ENCODE peak calls at places on chromosomes 4 and X, in four cellular contexts. H is stimulated activated CD4-positive, alpha-beta T cell treated with anti-CD3 and anti-CD28 coated beads, TNF-alpha, amount 100 ng/mL, for 48 hours; F is Panc1; E is MM.1S. V is an unnamed sample.

GRCh38 chrX:121010218-121010617 is 24.7 kb upstream of the CT47A1 start:
- DNase-seq in E (no peak), H (no peak), F (no peak), V (no peak)

GRCh38 chr4:6502747-6503465 is 30.5 kb upstream of the PPP2R2C start:
- DNase-seq in H (no peak), E (no peak), F (no peak), V (no peak)

GRCh38 chr4:108060164-108060563 is 70.5 kb downstream of the HADH start:
- DNase-seq in F (peak; percentile 45), H (no peak), E (no peak), V (no peak)

GRCh38 chr4:86818211-86818610 is 31.0 kb downstream of the SLC10A6 start:
- DNase-seq in F (no peak), H (no peak), E (no peak), V (no peak)

GRCh38 chrX:71128166-71128833 is 9.9 kb downstream of the MED12 start:
- DNase-seq in F (no peak), H (no peak), E (no peak), V (no peak)

GRCh38 chr4:15779336-15779735 is 1.2 kb downstream of the CD38 start:
- DNase-seq in H (no peak), E (no peak), F (no peak), V (no peak)

GRCh38 chrX:87236836-87237235 is 280.8 kb upstream of the KLHL4 start:
- DNase-seq in F (no peak), E (no peak), H (no peak), V (no peak)

GRCh38 chr4:106603471-106603870 is 234.9 kb upstream of the GIMD1 start:
- DNase-seq in H (no peak), F (no peak), E (no peak), V (no peak)

GRCh38 chrX:119266364-119266995 is 30.4 kb downstream of the PGRMC1 start:
- DNase-seq in H (no peak), E (peak; percentile 19), F (peak; percentile 18), V (peak; percentile 19)

GRCh38 chrX:118717703-118718391 is 9.6 kb upstream of the IL13RA1 start:
- DNase-seq in H (no peak), F (no peak), E (no peak), V (no peak)

GRCh38 chrX:107659768-107660167 is 31.5 kb downstream of the PRPS1 start:
- DNase-seq in H (no peak), F (no peak), E (peak; percentile 48), V (peak; percentile 24)

GRCh38 chrX:74133156-74133796 is 170.7 kb upstream of the ZCCHC13 start:
- DNase-seq in F (peak; percentile 27), E (peak; percentile 74), H (peak; percentile 19), V (peak; percentile 42)

GRCh38 chr4:78922207-78922606 is 17.0 kb downstream of the PAQR3 start:
- DNase-seq in F (no peak), E (no peak), H (no peak), V (no peak)

GRCh38 chr4:1212546-1213335 is 36.2 kb downstream of the CTBP1 start:
- DNase-seq in H (no peak), F (no peak), E (no peak), V (no peak)

GRCh38 chrX:57172544-57172943 is 35.3 kb upstream of the SPIN2A start:
- DNase-seq in H (no peak), E (no peak), F (no peak), V (no peak)

GRCh38 chr4:25650271-25650670 is 5.4 kb upstream of the SLC34A2 start:
- DNase-seq in F (no peak), H (no peak), E (no peak), V (no peak)

GRCh38 chrX:106331606-106332005 is 163.5 kb downstream of the PWWP3B start:
- DNase-seq in F (no peak), H (no peak), E (no peak), V (no peak)

GRCh38 chrX:148135738-148136137 is 154.6 kb downstream of the FMR1NB start:
- DNase-seq in H (no peak), E (no peak), F (no peak), V (no peak)

GRCh38 chrX:101977091-101977490 is 45.3 kb upstream of the ZMAT1 start:
- DNase-seq in H (no peak), F (no peak), E (no peak), V (no peak)